ENCODE peak calls at places on chromosomes 12 and 14, in five cellular contexts. V is stimulated activated naive CD8-positive, alpha-beta T cell treated with anti-CD3 and anti-CD28 coated beads, Interleukin-15, amount 100 ng/mL, for 72 hours; T is T follicular helper cell; X is NCI-H748 treated with DMSO at 0.1 percent for 48 hours; R is stimulated activated CD4-positive, alpha-beta T cell treated with anti-CD3 and anti-CD28 coated beads, Interleukin-12 subunit alpha, Interleukin-12 subunit beta, amount 100 ng/mL, for 48 hours. F is an unnamed sample.

GRCh38 chr14:69170848-69171247 is 17.9 kb upstream of the DCAF5 start:
- DNase-seq in X (no peak), T (no peak), R (no peak), V (no peak), F (no peak)

GRCh38 chr12:52277486-52278245 is 3.2 kb downstream of the KRT86 start:
- DNase-seq in V (no peak), X (no peak), T (no peak), R (no peak), F (peak; percentile 55)

GRCh38 chr14:89479802-89480201 is 62.8 kb upstream of the FOXN3 start:
- DNase-seq in T (no peak), V (no peak), X (no peak), R (no peak), F (no peak)

GRCh38 chr12:116236148-116236731 is 41.3 kb downstream of the MED13L start:
- DNase-seq in X (peak; percentile 19), R (peak; percentile 26), V (peak; percentile 27), T (peak; percentile 21), F (peak; percentile 64)

GRCh38 chr12:81896771-81897170 is 137.6 kb upstream of the PPFIA2 start:
- DNase-seq in T (no peak), X (no peak), R (no peak), V (peak; percentile 27), F (no peak)

GRCh38 chr12:49627752-49628360 is 4.5 kb downstream of the PRPF40B start:
- DNase-seq in T (no peak), X (no peak), R (no peak), V (no peak), F (peak; percentile 57)

GRCh38 chr12:95266250-95266649 is 48.6 kb downstream of the VEZT start:
- DNase-seq in X (no peak), R (no peak), T (no peak), V (no peak), F (no peak)

GRCh38 chr12:112420740-112421139 is 2.0 kb downstream of the PTPN11 start:
- DNase-seq in V (no peak), R (no peak), T (no peak), X (no peak), F (no peak)

GRCh38 chr12:92753976-92754885 is 51.4 kb downstream of the PLEKHG7 start:
- DNase-seq in X (no peak), T (no peak), R (no peak), V (no peak), F (no peak)

GRCh38 chr14:77139540-77140342 is 1.9 kb downstream of the ZDHHC22 start:
- DNase-seq in X (peak; percentile 37), T (peak; percentile 22), V (peak; percentile 55), R (peak; percentile 47), F (peak; percentile 89)

F was measured in islet precursor cell.